ENCODE peak calls at places on chromosomes 13 and 19, in nine cellular contexts. R is NCI-H2081; I is GM06990; O is activated CD4-positive, alpha-beta T cell treated with anti-CD3 and anti-CD28 coated beads for 1 hour; Y is GM23248; U is stimulated activated CD4-positive, alpha-beta T cell treated with anti-CD3 and anti-CD28 coated beads, Interleukin-15, amount 100 ng/mL, for 24 hours; K is choroid plexus epithelial cell; P is naive thymus-derived CD8-positive, alpha-beta T cell; M is uterus. D is an unnamed sample.

GRCh38 chr19:56947206-56947605 is 106.7 kb upstream of the PEG3 start:
- DNase-seq in P (no peak), I (no peak), U (no peak), O (no peak), M (no peak), R (no peak), Y (no peak), K (no peak), D (no peak)

GRCh38 chr13:98258226-98258625 is 81.2 kb upstream of the RNF113B start:
- DNase-seq in K (no peak), R (no peak), P (no peak), Y (no peak), M (no peak), U (no peak), O (no peak), I (no peak), D (no peak)

GRCh38 chr13:26584713-26585112 is 27.2 kb downstream of the WASF3 start:
- DNase-seq in U (no peak), O (no peak), K (peak), I (no peak), P (no peak), M (no peak), R (no peak), Y (peak), D (no peak)

GRCh38 chr19:44757735-44758505 is 9.4 kb downstream of the BCL3 start:
- DNase-seq in O (no peak), M (peak), K (peak), R (no peak), P (no peak), I (no peak), Y (no peak), U (no peak), D (no peak)

GRCh38 chr19:7505682-7506384 is 10.1 kb upstream of the ZNF358 start:
- DNase-seq in K (no peak), R (peak), I (no peak), O (no peak), U (peak), P (no peak), Y (peak), M (no peak), D (no peak)

GRCh38 chr19:34393629-34394028 is 10.6 kb upstream of the PDCD2L start:
- DNase-seq in P (no peak), U (no peak), I (no peak), K (no peak), Y (no peak), O (no peak), M (no peak), R (peak), D (no peak)

GRCh38 chr19:3699071-3699740 is 1.1 kb downstream of the PIP5K1C start:
- DNase-seq in O (no peak), I (no peak), U (peak), P (no peak), R (no peak), M (peak), Y (peak), K (peak), D (peak)

GRCh38 chr19:18764591-18765051 is 26.5 kb downstream of the COMP start:
- DNase-seq in Y (peak), P (no peak), I (no peak), O (no peak), U (no peak), R (no peak), M (no peak), K (no peak), D (peak)

GRCh38 chr13:93244918-93245280 is 18.3 kb downstream of the GPC6 start:
- DNase-seq in P (no peak), I (no peak), M (no peak), R (no peak), O (no peak), K (peak), Y (peak), U (no peak), D (peak)

GRCh38 chr13:95924389-95924994 is 128.7 kb downstream of the UGGT2 start:
- DNase-seq in O (no peak), U (no peak), M (no peak), I (no peak), R (no peak), Y (peak), P (no peak), K (peak), D (peak)

GRCh38 chr19:40411958-40412499 is 1.1 kb downstream of the PRX start:
- DNase-seq in R (no peak), M (no peak), O (no peak), U (no peak), I (no peak), Y (no peak), P (no peak), K (no peak), D (no peak)

GRCh38 chr13:44759222-44759721 is 183.1 kb upstream of the TSC22D1 start:
- DNase-seq in R (peak), O (no peak), I (no peak), K (no peak), U (no peak), Y (peak), P (no peak), M (no peak), D (no peak)

GRCh38 chr19:34962281-34962944 is 1.6 kb downstream of the ZNF792 start:
- DNase-seq in U (no peak), K (peak), Y (no peak), P (no peak), R (no peak), I (no peak), O (no peak), M (peak), D (no peak)

GRCh38 chr19:3284759-3285646 is 60.5 kb downstream of the CELF5 start:
- DNase-seq in K (peak), U (peak), O (peak), I (peak), R (peak), M (peak), Y (peak), P (peak), D (peak)

GRCh38 chr13:31686660-31687430 is 52.5 kb upstream of the RXFP2 start:
- DNase-seq in K (no peak), U (no peak), R (no peak), M (no peak), Y (peak), P (no peak), O (no peak), I (no peak), D (no peak)

GRCh38 chr13:19836472-19836871 is 27.0 kb downstream of the ZMYM5 start:
- DNase-seq in P (no peak), O (no peak), K (peak), U (no peak), R (no peak), I (no peak), Y (peak), M (no peak), D (peak)

GRCh38 chr13:26529441-26529840 is 28.0 kb upstream of the WASF3 start:
- DNase-seq in M (no peak), U (peak), O (no peak), I (no peak), Y (peak), R (no peak), P (no peak), K (peak), D (peak)

GRCh38 chr19:39372941-39373340 is 18.0 kb downstream of the PAF1 start:
- DNase-seq in O (no peak), Y (peak), K (peak), R (no peak), M (no peak), U (no peak), I (no peak), P (no peak), D (peak)

GRCh38 chr19:12749938-12750521 is 1.6 kb upstream of the BEST2 start:
- DNase-seq in Y (peak), O (no peak), U (no peak), P (no peak), R (peak), K (peak), M (no peak), I (no peak), D (peak)

D was measured in epithelial cell of esophagus.